ENCODE peak calls at places on chromosomes 12 and 14, in seven cellular contexts. H, N, X, F, Q, E and O are unnamed samples.

GRCh38 chr14:103084021-103084919 is at the start of gene LBHD2:
- DNase-seq in H (no peak), N (no peak), X (no peak), F (no peak), Q (no peak), E (no peak), O (peak)

GRCh38 chr12:61414470-61414869 is 845.7 kb upstream of the USP15 start:
- DNase-seq in H (no peak), N (no peak), X (no peak), F (no peak), Q (no peak), E (no peak), O (no peak)

GRCh38 chr12:124507188-124508109 is 60.0 kb downstream of the NCOR2 start:
- DNase-seq in H (no peak), N (no peak), X (no peak), F (no peak), Q (no peak), E (no peak), O (no peak)

GRCh38 chr12:9943244-9943643 is 11.1 kb upstream of the CLEC2A start:
- DNase-seq in H (no peak), N (no peak), X (no peak), F (no peak), Q (no peak), E (no peak), O (no peak)

GRCh38 chr14:69313176-69313575 is 53.2 kb downstream of the GALNT16 start:
- DNase-seq in H (no peak), N (no peak), X (no peak), F (no peak), Q (no peak), E (no peak), O (no peak)

GRCh38 chr12:108169671-108170070 is 40.6 kb downstream of the WSCD2 start:
- DNase-seq in H (no peak), N (no peak), X (no peak), F (no peak), Q (no peak), E (no peak), O (no peak)

GRCh38 chr14:103207404-103208072 is 84.3 kb downstream of the TNFAIP2 start:
- DNase-seq in H (peak), N (no peak), X (no peak), F (no peak), Q (no peak), E (no peak), O (no peak)

GRCh38 chr12:62361048-62361447 is 100.8 kb downstream of the USP15 start:
- DNase-seq in H (no peak), N (no peak), X (no peak), F (no peak), Q (no peak), E (no peak), O (no peak)

GRCh38 chr12:69837191-69838085 is 12.4 kb downstream of the MYRFL start:
- DNase-seq in H (no peak), N (no peak), X (peak), F (no peak), Q (no peak), E (peak), O (no peak)

GRCh38 chr12:188910-189621 is 24.9 kb downstream of the SLC6A12 start:
- DNase-seq in H (peak), N (peak), X (no peak), F (no peak), Q (peak), E (peak), O (peak)

GRCh38 chr14:51593397-51593796 is 58.3 kb upstream of the FRMD6 start:
- DNase-seq in H (no peak), N (no peak), X (no peak), F (no peak), Q (no peak), E (no peak), O (no peak)

GRCh38 chr12:131131808-131132117 is 178.1 kb downstream of the ADGRD1 start:
- DNase-seq in H (no peak), N (no peak), X (no peak), F (no peak), Q (no peak), E (no peak), O (no peak)

GRCh38 chr14:95316826-95317225 is 2.9 kb downstream of the CLMN start:
- DNase-seq in H (no peak), N (no peak), X (no peak), F (no peak), Q (no peak), E (no peak), O (no peak)

GRCh38 chr12:23484238-23484637 is 465.2 kb downstream of the SOX5 start:
- DNase-seq in H (no peak), N (no peak), X (no peak), F (no peak), Q (no peak), E (no peak), O (no peak)

GRCh38 chr14:53953002-53953827 is 3.4 kb downstream of the BMP4 start:
- DNase-seq in H (peak), N (no peak), X (no peak), F (peak), Q (peak), E (no peak), O (no peak)

GRCh38 chr12:29286081-29286800 is 94.7 kb downstream of the ERGIC2 start:
- DNase-seq in H (no peak), N (no peak), X (no peak), F (no peak), Q (no peak), E (no peak), O (no peak)

GRCh38 chr12:108620236-108620879 is 13.3 kb downstream of the SELPLG start:
- DNase-seq in H (no peak), N (no peak), X (no peak), F (no peak), Q (no peak), E (peak), O (no peak)

GRCh38 chr12:6045438-6045837 is 79.0 kb downstream of the VWF start:
- DNase-seq in H (no peak), N (no peak), X (no peak), F (no peak), Q (no peak), E (no peak), O (no peak)

DNA sequence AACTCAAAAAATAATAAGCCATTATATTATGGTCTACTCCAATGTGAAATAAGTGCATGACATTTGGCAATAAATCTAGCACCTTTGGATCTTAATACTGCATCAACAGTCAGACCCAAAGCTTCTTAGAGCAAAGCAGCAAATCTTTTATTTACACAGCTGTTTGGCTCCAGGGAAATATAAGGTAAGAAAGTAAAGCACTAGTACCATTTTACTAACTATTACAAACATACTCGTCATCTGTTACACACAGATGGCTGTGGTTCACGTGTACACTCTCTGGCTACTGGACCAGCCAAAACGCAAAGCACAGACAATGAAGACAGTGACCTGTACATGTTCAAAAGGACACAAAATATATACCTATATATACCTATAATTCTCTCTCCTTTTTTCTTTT is 2.8 kb downstream of the FGD6 start:
- DNase-seq in H (no peak), N (no peak), X (no peak), F (no peak), Q (no peak), E (no peak), O (no peak)
- TF ChIP-seq POLR2A in H (no peak), N (no peak), X (no peak), F (no peak), Q (no peak), E (no peak), O (no peak)

GRCh38 chr14:36513451-36514277 is 6.4 kb downstream of the NKX2-1 start:
- DNase-seq in H (no peak), N (no peak), X (no peak), F (no peak), Q (no peak), E (no peak), O (no peak)
- TF ChIP-seq POLR2A in H (no peak), N (no peak), X (no peak), F (no peak), Q (no peak), E (no peak), O (no peak)

DNA sequence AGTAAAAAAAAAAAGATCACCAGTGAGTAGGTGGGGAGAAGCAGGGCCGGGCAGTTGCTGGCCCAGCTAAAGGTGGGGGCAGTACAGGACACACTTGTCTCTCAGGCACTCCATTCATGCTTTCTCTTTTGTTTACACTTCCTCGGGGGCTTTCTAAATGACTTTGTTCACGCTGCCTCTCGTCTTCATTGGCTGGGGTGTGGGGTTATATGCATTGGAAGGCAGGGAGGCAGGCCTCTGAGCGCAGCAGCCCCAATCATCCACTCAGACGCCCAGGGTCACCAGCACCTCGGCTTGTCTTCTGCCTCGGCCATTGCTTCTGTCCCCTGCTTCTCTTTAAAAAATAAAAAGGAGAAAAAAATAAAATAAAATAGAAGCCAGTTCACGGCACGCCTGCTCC is 369 bp downstream of the TGFB3 start:
- DNase-seq in H (peak), N (peak), X (no peak), F (peak), Q (peak), E (no peak), O (peak)
- TF ChIP-seq POLR2A in H (no peak), N (no peak), X (no peak), F (no peak), Q (no peak), E (no peak), O (peak)

DNA sequence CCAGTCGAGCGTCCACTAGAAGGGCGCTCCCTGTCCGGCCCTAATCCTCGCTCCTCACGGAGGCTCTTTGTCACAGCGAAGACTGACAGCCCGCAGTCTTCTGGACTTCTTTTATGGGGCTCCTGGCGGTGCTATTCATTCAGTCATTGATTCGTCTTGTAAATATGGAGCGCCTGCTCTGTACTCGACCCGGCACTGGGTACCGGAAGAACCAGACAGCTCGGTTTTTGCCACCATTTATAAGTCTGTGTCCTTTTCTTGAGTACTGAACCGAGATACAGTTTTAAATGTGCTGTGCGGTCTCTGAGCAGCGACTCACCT is 570 bp downstream of the DMAC2L start:
- DNase-seq in H (no peak), N (no peak), X (no peak), F (no peak), Q (no peak), E (no peak), O (no peak)
- TF ChIP-seq POLR2A in H (no peak), N (no peak), X (no peak), F (no peak), Q (no peak), E (no peak), O (peak)

DNA sequence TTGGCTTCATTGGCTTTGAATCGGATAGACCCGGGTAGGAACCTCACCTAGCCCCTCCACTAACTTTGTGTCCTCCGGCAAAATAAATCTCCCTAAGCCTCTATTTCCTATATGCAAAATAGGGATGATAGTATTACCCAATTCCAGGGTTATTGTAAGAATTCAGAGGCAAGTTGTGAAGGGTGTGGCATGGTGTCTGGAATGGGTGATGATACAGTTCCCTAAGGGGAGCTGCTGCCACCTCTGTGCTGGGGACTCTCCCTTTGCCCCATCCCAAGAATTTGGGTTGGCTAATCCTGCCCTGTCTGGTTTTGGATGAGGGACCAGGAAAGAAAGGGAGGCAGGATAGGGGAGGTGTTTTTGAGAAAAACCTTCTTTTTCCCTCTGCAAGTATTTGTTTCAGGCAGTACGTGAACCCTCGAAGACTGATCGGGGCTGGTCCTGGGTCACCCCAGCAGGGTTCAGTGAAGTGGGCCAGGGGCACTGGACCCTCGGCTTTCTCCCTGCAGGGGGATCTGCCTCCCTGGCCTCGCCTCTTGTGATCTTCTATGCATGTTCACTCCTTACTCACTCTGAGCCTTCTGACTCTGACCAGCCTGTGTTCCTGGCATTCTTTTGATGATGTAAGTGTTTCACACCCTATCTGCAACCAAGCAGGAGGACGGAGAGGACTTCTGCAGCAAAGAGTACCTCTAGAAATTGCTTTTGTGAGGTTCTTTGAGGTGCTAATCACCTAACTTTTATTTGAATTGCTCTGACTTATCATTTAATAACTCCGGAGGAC is 60.8 kb downstream of the RASSF3 start:
- DNase-seq in H (no peak), N (peak), X (peak), F (no peak), Q (no peak), E (no peak), O (no peak)
- TF ChIP-seq POLR2A in H (no peak), N (no peak), X (no peak), F (no peak), Q (no peak), E (no peak), O (no peak)